ENCODE peak calls at places on chromosomes 13 and 19, in five cellular contexts. One of them, this sample, is unnamed.

GRCh38 chr19:53659292-53659691 is 27.5 kb downstream of the DPRX start:
- DNase-seq in IMR-90: no peak
- DNase-seq in H1: peak; percentile 65
- DNase-seq in neuronal stem cell: no peak
- DNase-seq in H9: peak; percentile 78
- DNase-seq in this sample: peak; percentile 93

GRCh38 chr13:48437381-48437780 is 24.5 kb upstream of the LPAR6 start:
- DNase-seq in H9: no peak
- DNase-seq in H1: no peak
- DNase-seq in IMR-90: peak; percentile 45
- DNase-seq in neuronal stem cell: no peak
- DNase-seq in this sample: no peak

GRCh38 chr13:92716749-92717148 is 509.9 kb upstream of the GPC6 start:
- DNase-seq in IMR-90: peak; percentile 19
- DNase-seq in H9: no peak
- DNase-seq in neuronal stem cell: no peak
- DNase-seq in H1: no peak
- DNase-seq in this sample: peak; percentile 11

GRCh38 chr19:18477974-18478373 is 40.0 kb upstream of the ISYNA1 start:
- DNase-seq in H9: no peak
- DNase-seq in neuronal stem cell: no peak
- DNase-seq in H1: no peak
- DNase-seq in IMR-90: no peak
- DNase-seq in this sample: no peak

GRCh38 chr13:20128459-20128927 is 32.4 kb downstream of the GJA3 start:
- DNase-seq in H9: peak; percentile 45
- DNase-seq in H1: no peak
- DNase-seq in IMR-90: no peak
- DNase-seq in neuronal stem cell: no peak
- DNase-seq in this sample: no peak

GRCh38 chr13:114143806-114144605 is 11.6 kb upstream of the RASA3 start:
- DNase-seq in H1: no peak
- DNase-seq in H9: peak; percentile 74
- DNase-seq in IMR-90: no peak
- DNase-seq in neuronal stem cell: no peak
- DNase-seq in this sample: peak; percentile 71

GRCh38 chr13:34416833-34417425 is 525.1 kb upstream of the NBEA start:
- DNase-seq in H9: no peak
- DNase-seq in IMR-90: peak; percentile 39
- DNase-seq in H1: no peak
- DNase-seq in neuronal stem cell: no peak
- DNase-seq in this sample: no peak

GRCh38 chr13:89695343-89696257 is 1651.9 kb upstream of the MIR17HG start:
- DNase-seq in IMR-90: peak; percentile 8
- DNase-seq in H1: peak; percentile 25
- DNase-seq in H9: peak; percentile 46
- DNase-seq in neuronal stem cell: peak; percentile 57
- DNase-seq in this sample: peak; percentile 77

GRCh38 chr19:35211545-35212230 is 16.9 kb downstream of the FAM187B start:
- DNase-seq in H1: no peak
- DNase-seq in neuronal stem cell: no peak
- DNase-seq in H9: no peak
- DNase-seq in IMR-90: no peak
- DNase-seq in this sample: no peak

GRCh38 chr19:35755160-35755549 is 1.7 kb downstream of the HSPB6 start:
- DNase-seq in neuronal stem cell: no peak
- DNase-seq in H9: no peak
- DNase-seq in IMR-90: no peak
- DNase-seq in H1: no peak
- DNase-seq in this sample: no peak

GRCh38 chr19:18675779-18676178 is 7.7 kb upstream of the CRTC1 start:
- DNase-seq in H1: no peak
- DNase-seq in H9: peak; percentile 56
- DNase-seq in IMR-90: no peak
- DNase-seq in neuronal stem cell: no peak
- DNase-seq in this sample: peak; percentile 43

GRCh38 chr13:25901460-25902376 is 150.1 kb downstream of the SHISA2 start:
- DNase-seq in neuronal stem cell: no peak
- DNase-seq in IMR-90: peak; percentile 11
- DNase-seq in H1: no peak
- DNase-seq in H9: no peak
- DNase-seq in this sample: peak; percentile 48

GRCh38 chr19:57348136-57348535 is 2.9 kb upstream of the ZNF304 start:
- DNase-seq in neuronal stem cell: no peak
- DNase-seq in H9: no peak
- DNase-seq in H1: no peak
- DNase-seq in IMR-90: peak; percentile 55
- DNase-seq in this sample: no peak

GRCh38 chr19:56084835-56085536 is 36.1 kb downstream of the ZNF787 start:
- DNase-seq in H9: no peak
- DNase-seq in H1: no peak
- DNase-seq in neuronal stem cell: no peak
- DNase-seq in IMR-90: no peak
- DNase-seq in this sample: no peak

GRCh38 chr13:100589178-100589725 is 663 bp upstream of the GGACT start:
- DNase-seq in H1: no peak
- DNase-seq in IMR-90: no peak
- DNase-seq in neuronal stem cell: no peak
- DNase-seq in H9: no peak
- DNase-seq in this sample: no peak

GRCh38 chr13:114134111-114134943 is 1.9 kb upstream of the RASA3 start:
- DNase-seq in H1: no peak
- DNase-seq in neuronal stem cell: no peak
- DNase-seq in H9: no peak
- DNase-seq in IMR-90: no peak
- DNase-seq in this sample: no peak

GRCh38 chr19:13859361-13859880 is 17.5 kb upstream of the NANOS3 start:
- DNase-seq in H9: no peak
- DNase-seq in neuronal stem cell: no peak
- DNase-seq in IMR-90: peak; percentile 58
- DNase-seq in H1: no peak
- DNase-seq in this sample: peak; percentile 71
- H2AK5ac ChIP-seq in H9: no peak overlapping the region
- H2AK5ac ChIP-seq in neuronal stem cell: no peak overlapping the region
- H2AK5ac ChIP-seq in IMR-90: peak overlapping the region; percentile 73
- H2AK5ac ChIP-seq in H1: no peak overlapping the region
- H2AK5ac ChIP-seq in this sample: no peak overlapping the region

GRCh38 chr19:2058570-2059421 is 7.8 kb upstream of the MKNK2 start:
- DNase-seq in H1: no peak
- DNase-seq in IMR-90: no peak
- DNase-seq in neuronal stem cell: no peak
- DNase-seq in H9: no peak
- DNase-seq in this sample: no peak
- H2BK15ac ChIP-seq in H1: no peak overlapping the region
- H2BK15ac ChIP-seq in IMR-90: peak overlapping the region; percentile 89
- H2BK15ac ChIP-seq in neuronal stem cell: peak overlapping the region; percentile 98
- H2BK15ac ChIP-seq in H9: no peak overlapping the region
- H2BK15ac ChIP-seq in this sample: no peak overlapping the region

GRCh38 chr13:44434441-44435141 is 61.0 kb downstream of the SERP2 start:
- DNase-seq in neuronal stem cell: no peak
- DNase-seq in H9: no peak
- DNase-seq in IMR-90: no peak
- DNase-seq in H1: no peak
- DNase-seq in this sample: no peak

GRCh38 chr13:44437356-44438233 is 64.0 kb downstream of the SERP2 start:
- DNase-seq in neuronal stem cell: peak; percentile 36
- DNase-seq in H1: no peak
- DNase-seq in H9: no peak
- DNase-seq in IMR-90: peak; percentile 63
- DNase-seq in this sample: peak; percentile 65

GRCh38 chr13:44433863-44434262 is 60.2 kb downstream of the SERP2 start:
- DNase-seq in neuronal stem cell: no peak
- DNase-seq in H1: no peak
- DNase-seq in H9: no peak
- DNase-seq in IMR-90: no peak
- DNase-seq in this sample: no peak

GRCh38 chr13:44436589-44437337 is 63.1 kb downstream of the SERP2 start:
- DNase-seq in IMR-90: peak; percentile 94
- DNase-seq in H1: peak; percentile 86
- DNase-seq in neuronal stem cell: peak; percentile 90
- DNase-seq in H9: peak; percentile 97
- DNase-seq in this sample: peak; percentile 98

DNA sequence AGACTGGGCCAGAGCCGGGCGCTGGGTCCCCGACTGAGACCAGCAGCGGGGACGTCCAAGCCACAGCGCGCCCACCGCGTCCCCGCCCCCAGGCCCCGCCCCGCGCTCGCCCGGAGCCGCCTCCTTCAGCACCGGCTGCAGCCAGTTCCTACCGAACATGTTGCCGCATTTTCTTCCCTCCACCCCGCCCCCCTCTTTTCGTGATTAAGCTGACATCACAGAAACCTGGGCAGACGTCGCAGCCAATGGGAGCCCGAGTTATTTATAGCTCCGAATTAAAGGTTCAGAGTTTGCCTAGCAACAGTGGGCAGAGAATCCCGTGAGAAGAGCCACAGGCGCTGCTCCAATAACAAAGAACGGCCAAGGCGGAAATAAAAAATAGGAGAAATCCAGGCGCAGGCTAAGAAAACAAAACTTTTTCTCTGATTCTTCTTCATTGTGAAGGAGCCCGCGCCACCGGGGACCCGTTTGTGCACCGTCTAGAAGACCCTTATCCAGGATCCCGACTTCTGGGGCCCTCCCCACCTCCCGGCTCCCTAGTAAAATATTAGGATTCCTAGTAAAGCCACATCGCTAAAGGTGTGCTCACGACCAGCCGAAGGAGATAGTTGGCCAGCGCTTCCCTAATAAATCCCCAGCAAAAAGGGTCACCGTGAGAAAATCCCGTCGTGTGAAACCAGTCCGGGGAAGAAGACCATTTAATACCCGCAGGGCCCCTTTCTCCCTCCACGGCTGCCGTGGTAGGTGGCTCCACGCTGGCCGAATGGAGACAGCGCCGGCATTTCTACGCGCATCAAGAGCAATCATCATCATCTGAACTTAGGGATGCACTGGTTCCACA is 61.7 kb downstream of the SERP2 start:
- DNase-seq in neuronal stem cell: peak; percentile 99
- DNase-seq in H9: peak; percentile 98
- DNase-seq in H1: peak; percentile 98
- DNase-seq in IMR-90: peak; percentile 98
- DNase-seq in this sample: peak; percentile 100
- H2AK5ac ChIP-seq in neuronal stem cell: peak overlapping the region; percentile 94
- H2AK5ac ChIP-seq in H9: no peak overlapping the region
- H2AK5ac ChIP-seq in H1: peak overlapping the region; percentile 96
- H2AK5ac ChIP-seq in IMR-90: peak overlapping the region; percentile 47
- H2AK5ac ChIP-seq in this sample: no peak overlapping the region

GRCh38 chr13:45847554-45848224 is 3.9 kb downstream of the SIAH3 start:
- DNase-seq in H9: peak; percentile 35
- DNase-seq in H1: no peak
- DNase-seq in neuronal stem cell: no peak
- DNase-seq in IMR-90: no peak
- DNase-seq in this sample: no peak

GRCh38 chr13:45849408-45849807 is 2.1 kb downstream of the SIAH3 start:
- DNase-seq in neuronal stem cell: no peak
- DNase-seq in H1: no peak
- DNase-seq in H9: no peak
- DNase-seq in IMR-90: no peak
- DNase-seq in this sample: no peak

GRCh38 chr13:45846681-45847080 is 4.9 kb downstream of the SIAH3 start:
- DNase-seq in IMR-90: no peak
- DNase-seq in neuronal stem cell: no peak
- DNase-seq in H9: no peak
- DNase-seq in H1: no peak
- DNase-seq in this sample: no peak

GRCh38 chr13:45850020-45850613 is 1.4 kb downstream of the SIAH3 start:
- DNase-seq in H1: no peak
- DNase-seq in neuronal stem cell: no peak
- DNase-seq in H9: peak; percentile 32
- DNase-seq in IMR-90: no peak
- DNase-seq in this sample: peak; percentile 42

GRCh38 chr13:45851171-45851889 is at the start of gene SIAH3:
- DNase-seq in IMR-90: no peak
- DNase-seq in H1: no peak
- DNase-seq in H9: peak; percentile 43
- DNase-seq in neuronal stem cell: no peak
- DNase-seq in this sample: peak; percentile 46
- H2BK15ac ChIP-seq in IMR-90: no peak within 1 kb of the TSS
- H2BK15ac ChIP-seq in H1: no peak within 1 kb of the TSS
- H2BK15ac ChIP-seq in H9: no peak within 1 kb of the TSS
- H2BK15ac ChIP-seq in neuronal stem cell: peak within 1 kb of the TSS; percentile 32
- H2BK15ac ChIP-seq in this sample: no peak within 1 kb of the TSS

DNA sequence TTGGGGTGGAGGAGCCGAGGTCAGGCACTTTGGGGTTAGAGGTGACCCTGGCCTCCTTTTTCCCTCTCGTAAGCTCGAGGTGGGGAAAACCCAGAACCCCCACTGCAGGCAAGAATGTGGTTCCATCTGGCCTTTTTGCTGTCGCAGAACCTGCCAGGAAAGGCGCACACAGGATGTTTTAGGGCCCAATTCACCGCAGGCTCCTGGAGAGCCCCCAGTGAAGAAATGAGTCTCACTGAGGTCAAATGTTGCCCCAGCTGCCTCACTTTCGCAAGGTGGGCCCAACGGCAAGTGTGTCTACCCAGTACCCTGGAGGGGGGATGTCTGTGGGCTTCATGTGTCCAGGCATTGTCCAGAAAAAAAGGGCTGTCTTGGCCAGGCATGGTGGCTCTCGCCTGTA is 61.8 kb downstream of the PEX11G start:
- DNase-seq in IMR-90: no peak
- DNase-seq in H1: no peak
- DNase-seq in neuronal stem cell: no peak
- DNase-seq in H9: no peak
- DNase-seq in this sample: no peak
- H2AK5ac ChIP-seq in IMR-90: no peak overlapping the region
- H2AK5ac ChIP-seq in H1: no peak overlapping the region
- H2AK5ac ChIP-seq in neuronal stem cell: no peak overlapping the region
- H2AK5ac ChIP-seq in H9: no peak overlapping the region
- H2AK5ac ChIP-seq in this sample: no peak overlapping the region

DNA sequence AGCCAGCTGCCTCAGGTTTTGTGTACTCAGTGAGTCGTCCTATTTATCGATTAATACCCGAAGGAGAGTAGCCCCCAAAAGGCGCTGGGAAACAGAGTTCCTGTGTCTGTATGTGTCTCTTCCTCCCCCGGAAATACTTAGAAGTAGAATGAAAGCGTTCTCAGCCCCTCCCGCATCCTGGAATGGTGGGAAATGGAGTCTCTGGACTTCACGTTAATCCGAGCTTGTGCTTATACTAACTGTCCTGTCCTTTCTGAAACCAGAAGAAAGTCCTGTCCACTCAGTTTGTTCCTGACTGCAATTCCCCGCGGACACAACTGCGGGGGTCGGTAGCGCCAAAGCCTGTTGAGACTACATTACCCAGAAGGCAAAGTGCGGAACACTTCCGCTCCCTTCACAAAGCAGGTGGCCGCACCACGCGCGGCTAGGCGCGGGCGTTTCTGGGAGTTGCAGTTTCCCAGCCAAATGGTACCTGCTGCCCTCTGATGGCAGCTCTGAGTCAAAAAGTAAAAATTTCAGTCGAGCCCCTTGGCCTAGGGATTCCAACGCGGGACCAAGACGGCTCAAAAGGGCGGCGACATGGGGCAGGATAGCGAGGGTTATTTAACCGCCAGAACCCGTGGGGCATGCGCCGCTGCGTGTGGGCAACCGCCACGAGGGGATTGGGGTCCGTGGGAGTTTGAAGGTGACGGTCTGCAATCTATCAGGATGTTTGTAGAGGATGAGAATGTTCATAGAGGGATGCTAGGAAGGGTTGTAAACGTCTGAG is 2.2 kb upstream of the GSK3A start:
- DNase-seq in IMR-90: peak; percentile 93
- DNase-seq in H9: peak; percentile 97
- DNase-seq in H1: peak; percentile 82
- DNase-seq in neuronal stem cell: peak; percentile 92
- DNase-seq in this sample: peak; percentile 98
- H2BK15ac ChIP-seq in IMR-90: peak overlapping the region; percentile 75
- H2BK15ac ChIP-seq in H9: no peak overlapping the region
- H2BK15ac ChIP-seq in H1: no peak overlapping the region
- H2BK15ac ChIP-seq in neuronal stem cell: no peak overlapping the region
- H2BK15ac ChIP-seq in this sample: no peak overlapping the region

This sample was measured in mesendoderm.